ENCODE peak calls at places on chromosomes 2 and 18, in five cellular contexts. One of them, this sample, is unnamed.
A peak's percentile ranks its signal among the peaks of the same experiment; 100 is the strongest.

GRCh38 chr18:13267517-13267916 is 49.0 kb downstream of the LDLRAD4 start:
- DNase-seq in right lobe of liver: no peak
- DNase-seq in Peyer's patch: no peak
- DNase-seq in KG1: no peak
- DNase-seq in heart left ventricle: no peak
- DNase-seq in this sample: no peak

GRCh38 chr18:12657048-12657848 is 659 bp downstream of the SPIRE1 start:
- DNase-seq in right lobe of liver: peak; percentile 61
- DNase-seq in Peyer's patch: peak; percentile 54
- DNase-seq in KG1: no peak
- DNase-seq in heart left ventricle: peak; percentile 60
- DNase-seq in this sample: peak; percentile 50

GRCh38 chr2:9168851-9169250 is 37.8 kb upstream of the ASAP2 start:
- DNase-seq in right lobe of liver: no peak
- DNase-seq in Peyer's patch: no peak
- DNase-seq in KG1: no peak
- DNase-seq in heart left ventricle: no peak
- DNase-seq in this sample: no peak

GRCh38 chr2:25098558-25099486 is 56.9 kb downstream of the EFR3B start:
- DNase-seq in right lobe of liver: peak; percentile 40
- DNase-seq in Peyer's patch: no peak
- DNase-seq in KG1: no peak
- DNase-seq in heart left ventricle: peak; percentile 49
- DNase-seq in this sample: no peak

GRCh38 chr2:109719871-109720270 is 74.2 kb upstream of the RGPD5 start:
- DNase-seq in right lobe of liver: no peak
- DNase-seq in Peyer's patch: no peak
- DNase-seq in KG1: no peak
- DNase-seq in heart left ventricle: no peak
- DNase-seq in this sample: no peak

GRCh38 chr2:71358931-71359671 is 27.5 kb downstream of the ZNF638 start:
- DNase-seq in right lobe of liver: no peak
- DNase-seq in Peyer's patch: no peak
- DNase-seq in KG1: no peak
- DNase-seq in heart left ventricle: no peak
- DNase-seq in this sample: no peak

GRCh38 chr2:241272298-241272721 is 43.2 kb downstream of the HDLBP start:
- DNase-seq in right lobe of liver: peak; percentile 52
- DNase-seq in Peyer's patch: peak; percentile 62
- DNase-seq in KG1: no peak
- DNase-seq in heart left ventricle: peak; percentile 62
- DNase-seq in this sample: peak; percentile 60

GRCh38 chr2:212158081-212158480 is 380.5 kb downstream of the ERBB4 start:
- DNase-seq in right lobe of liver: no peak
- DNase-seq in Peyer's patch: no peak
- DNase-seq in KG1: no peak
- DNase-seq in heart left ventricle: no peak
- DNase-seq in this sample: no peak

GRCh38 chr18:69399253-69399652 is 1.4 kb upstream of the DOK6 start:
- DNase-seq in right lobe of liver: no peak
- DNase-seq in Peyer's patch: no peak
- DNase-seq in KG1: no peak
- DNase-seq in heart left ventricle: no peak
- DNase-seq in this sample: peak; percentile 73

GRCh38 chr2:168119519-168120141 is 127.8 kb downstream of the STK39 start:
- DNase-seq in right lobe of liver: no peak
- DNase-seq in Peyer's patch: no peak
- DNase-seq in KG1: peak; percentile 53
- DNase-seq in heart left ventricle: no peak
- DNase-seq in this sample: peak; percentile 90

GRCh38 chr2:217913415-217913814 is 89.4 kb downstream of the TNS1 start:
- DNase-seq in right lobe of liver: peak; percentile 24
- DNase-seq in Peyer's patch: no peak
- DNase-seq in KG1: no peak
- DNase-seq in heart left ventricle: peak; percentile 75
- DNase-seq in this sample: no peak

GRCh38 chr2:134700730-134701129 is 18.1 kb downstream of the TMEM163 start:
- DNase-seq in right lobe of liver: no peak
- DNase-seq in Peyer's patch: no peak
- DNase-seq in KG1: no peak
- DNase-seq in heart left ventricle: no peak
- DNase-seq in this sample: no peak

GRCh38 chr2:239116456-239117246 is 268.8 kb downstream of the TWIST2 start:
- DNase-seq in right lobe of liver: no peak
- DNase-seq in Peyer's patch: no peak
- DNase-seq in KG1: no peak
- DNase-seq in heart left ventricle: no peak
- DNase-seq in this sample: no peak

This sample was measured in GM23338.